ENCODE peak calls at places on chromosome 18, in eight cellular contexts. One of them, this sample, is unnamed.

GRCh38 chr18:41096504-41096903 is 858.5 kb upstream of the PIK3C3 start:
- DNase-seq in fibroblast of lung: peak; percentile 68
- DNase-seq in choroid plexus epithelial cell: peak; percentile 76
- DNase-seq in upper lobe of right lung: no peak
- DNase-seq in brain microvascular endothelial cell: peak; percentile 22
- DNase-seq in lung: no peak
- DNase-seq in cardiac fibroblast: peak; percentile 73
- DNase-seq in progenitor cell of endocrine pancreas: no peak
- DNase-seq in this sample: peak; percentile 6

GRCh38 chr18:27750014-27750413 is 426.9 kb downstream of the CDH2 start:
- DNase-seq in fibroblast of lung: peak; percentile 88
- DNase-seq in choroid plexus epithelial cell: peak; percentile 95
- DNase-seq in upper lobe of right lung: no peak
- DNase-seq in brain microvascular endothelial cell: peak; percentile 93
- DNase-seq in lung: no peak
- DNase-seq in cardiac fibroblast: peak; percentile 87
- DNase-seq in progenitor cell of endocrine pancreas: peak; percentile 25
- DNase-seq in this sample: peak; percentile 73

GRCh38 chr18:12774982-12775381 is 72.1 kb downstream of the PSMG2 start:
- DNase-seq in fibroblast of lung: no peak
- DNase-seq in choroid plexus epithelial cell: no peak
- DNase-seq in upper lobe of right lung: no peak
- DNase-seq in brain microvascular endothelial cell: no peak
- DNase-seq in lung: no peak
- DNase-seq in cardiac fibroblast: no peak
- DNase-seq in progenitor cell of endocrine pancreas: no peak
- DNase-seq in this sample: no peak

GRCh38 chr18:48632676-48633257 is 93.9 kb downstream of the CTIF start:
- DNase-seq in fibroblast of lung: no peak
- DNase-seq in choroid plexus epithelial cell: no peak
- DNase-seq in upper lobe of right lung: peak; percentile 44
- DNase-seq in brain microvascular endothelial cell: no peak
- DNase-seq in lung: no peak
- DNase-seq in cardiac fibroblast: no peak
- DNase-seq in progenitor cell of endocrine pancreas: no peak
- DNase-seq in this sample: no peak

GRCh38 chr18:76801567-76802505 is 20.5 kb upstream of the ZNF236 start:
- DNase-seq in fibroblast of lung: peak; percentile 35
- DNase-seq in choroid plexus epithelial cell: peak; percentile 56
- DNase-seq in upper lobe of right lung: peak; percentile 84
- DNase-seq in brain microvascular endothelial cell: no peak
- DNase-seq in lung: peak; percentile 55
- DNase-seq in cardiac fibroblast: peak; percentile 53
- DNase-seq in progenitor cell of endocrine pancreas: peak; percentile 56
- DNase-seq in this sample: no peak

GRCh38 chr18:24068945-24069693 is 54.6 kb downstream of the TTC39C start:
- DNase-seq in fibroblast of lung: no peak
- DNase-seq in choroid plexus epithelial cell: no peak
- DNase-seq in upper lobe of right lung: no peak
- DNase-seq in brain microvascular endothelial cell: no peak
- DNase-seq in lung: no peak
- DNase-seq in cardiac fibroblast: no peak
- DNase-seq in progenitor cell of endocrine pancreas: no peak
- DNase-seq in this sample: no peak

GRCh38 chr18:10850828-10851227 is 298.5 kb downstream of the PIEZO2 start:
- DNase-seq in fibroblast of lung: no peak
- DNase-seq in choroid plexus epithelial cell: peak; percentile 54
- DNase-seq in upper lobe of right lung: no peak
- DNase-seq in brain microvascular endothelial cell: peak; percentile 29
- DNase-seq in lung: no peak
- DNase-seq in cardiac fibroblast: peak; percentile 12
- DNase-seq in progenitor cell of endocrine pancreas: no peak
- DNase-seq in this sample: no peak

GRCh38 chr18:5455644-5456043 is 88.2 kb downstream of the EPB41L3 start:
- DNase-seq in fibroblast of lung: peak; percentile 66
- DNase-seq in choroid plexus epithelial cell: peak; percentile 93
- DNase-seq in upper lobe of right lung: no peak
- DNase-seq in brain microvascular endothelial cell: peak; percentile 81
- DNase-seq in lung: no peak
- DNase-seq in cardiac fibroblast: peak; percentile 93
- DNase-seq in progenitor cell of endocrine pancreas: no peak
- DNase-seq in this sample: no peak

GRCh38 chr18:30359521-30359920 is 683.0 kb downstream of the DSC3 start:
- DNase-seq in fibroblast of lung: no peak
- DNase-seq in choroid plexus epithelial cell: no peak
- DNase-seq in upper lobe of right lung: no peak
- DNase-seq in brain microvascular endothelial cell: no peak
- DNase-seq in lung: no peak
- DNase-seq in cardiac fibroblast: no peak
- DNase-seq in progenitor cell of endocrine pancreas: no peak
- DNase-seq in this sample: no peak

GRCh38 chr18:32301976-32302743 is 112.3 kb downstream of the MEP1B start:
- DNase-seq in fibroblast of lung: peak; percentile 94
- DNase-seq in choroid plexus epithelial cell: peak; percentile 94
- DNase-seq in upper lobe of right lung: no peak
- DNase-seq in brain microvascular endothelial cell: peak; percentile 93
- DNase-seq in lung: no peak
- DNase-seq in cardiac fibroblast: peak; percentile 90
- DNase-seq in progenitor cell of endocrine pancreas: no peak
- DNase-seq in this sample: peak; percentile 37

GRCh38 chr18:30588673-30589164 is 453.8 kb downstream of the DSC3 start:
- DNase-seq in fibroblast of lung: no peak
- DNase-seq in choroid plexus epithelial cell: no peak
- DNase-seq in upper lobe of right lung: no peak
- DNase-seq in brain microvascular endothelial cell: no peak
- DNase-seq in lung: no peak
- DNase-seq in cardiac fibroblast: no peak
- DNase-seq in progenitor cell of endocrine pancreas: no peak
- DNase-seq in this sample: no peak

GRCh38 chr18:11324956-11325873 is 175.8 kb upstream of the PIEZO2 start:
- DNase-seq in fibroblast of lung: peak; percentile 94
- DNase-seq in choroid plexus epithelial cell: peak; percentile 90
- DNase-seq in upper lobe of right lung: no peak
- DNase-seq in brain microvascular endothelial cell: peak; percentile 88
- DNase-seq in lung: no peak
- DNase-seq in cardiac fibroblast: peak; percentile 86
- DNase-seq in progenitor cell of endocrine pancreas: no peak
- DNase-seq in this sample: peak; percentile 92

GRCh38 chr18:45255142-45255890 is 360.0 kb upstream of the SLC14A2 start:
- DNase-seq in fibroblast of lung: peak; percentile 97
- DNase-seq in choroid plexus epithelial cell: peak; percentile 90
- DNase-seq in upper lobe of right lung: no peak
- DNase-seq in brain microvascular endothelial cell: peak; percentile 83
- DNase-seq in lung: no peak
- DNase-seq in cardiac fibroblast: peak; percentile 85
- DNase-seq in progenitor cell of endocrine pancreas: no peak
- DNase-seq in this sample: peak; percentile 87

GRCh38 chr18:57542801-57543427 is 43.6 kb downstream of the FECH start:
- DNase-seq in fibroblast of lung: peak; percentile 18
- DNase-seq in choroid plexus epithelial cell: peak; percentile 55
- DNase-seq in upper lobe of right lung: no peak
- DNase-seq in brain microvascular endothelial cell: peak; percentile 21
- DNase-seq in lung: no peak
- DNase-seq in cardiac fibroblast: no peak
- DNase-seq in progenitor cell of endocrine pancreas: no peak
- DNase-seq in this sample: peak; percentile 46

GRCh38 chr18:4374564-4374963 is 80.5 kb downstream of the DLGAP1 start:
- DNase-seq in fibroblast of lung: no peak
- DNase-seq in choroid plexus epithelial cell: no peak
- DNase-seq in upper lobe of right lung: no peak
- DNase-seq in brain microvascular endothelial cell: no peak
- DNase-seq in lung: no peak
- DNase-seq in cardiac fibroblast: no peak
- DNase-seq in progenitor cell of endocrine pancreas: no peak
- DNase-seq in this sample: no peak

GRCh38 chr18:31064130-31064529 is 21.6 kb upstream of the DSC3 start:
- DNase-seq in fibroblast of lung: peak; percentile 75
- DNase-seq in choroid plexus epithelial cell: no peak
- DNase-seq in upper lobe of right lung: no peak
- DNase-seq in brain microvascular endothelial cell: no peak
- DNase-seq in lung: no peak
- DNase-seq in cardiac fibroblast: no peak
- DNase-seq in progenitor cell of endocrine pancreas: no peak
- DNase-seq in this sample: no peak

GRCh38 chr18:23573948-23574431 is 12.3 kb downstream of the NPC1 start:
- DNase-seq in fibroblast of lung: peak; percentile 85
- DNase-seq in choroid plexus epithelial cell: peak; percentile 92
- DNase-seq in upper lobe of right lung: peak; percentile 71
- DNase-seq in brain microvascular endothelial cell: peak; percentile 55
- DNase-seq in lung: peak; percentile 70
- DNase-seq in cardiac fibroblast: peak; percentile 86
- DNase-seq in progenitor cell of endocrine pancreas: no peak
- DNase-seq in this sample: peak; percentile 55

GRCh38 chr18:58095251-58095650 is 51.2 kb downstream of the NEDD4L start:
- DNase-seq in fibroblast of lung: no peak
- DNase-seq in choroid plexus epithelial cell: no peak
- DNase-seq in upper lobe of right lung: no peak
- DNase-seq in brain microvascular endothelial cell: no peak
- DNase-seq in lung: no peak
- DNase-seq in cardiac fibroblast: no peak
- DNase-seq in progenitor cell of endocrine pancreas: no peak
- DNase-seq in this sample: no peak

GRCh38 chr18:67421666-67422065 is 94.9 kb downstream of the DSEL start:
- DNase-seq in fibroblast of lung: peak; percentile 26
- DNase-seq in choroid plexus epithelial cell: peak; percentile 54
- DNase-seq in upper lobe of right lung: no peak
- DNase-seq in brain microvascular endothelial cell: no peak
- DNase-seq in lung: no peak
- DNase-seq in cardiac fibroblast: peak; percentile 48
- DNase-seq in progenitor cell of endocrine pancreas: no peak
- DNase-seq in this sample: no peak

GRCh38 chr18:35513181-35513932 is 15.6 kb upstream of the INO80C start:
- DNase-seq in fibroblast of lung: peak; percentile 86
- DNase-seq in choroid plexus epithelial cell: peak; percentile 100
- DNase-seq in upper lobe of right lung: peak; percentile 69
- DNase-seq in brain microvascular endothelial cell: peak; percentile 100
- DNase-seq in lung: peak; percentile 49
- DNase-seq in cardiac fibroblast: peak; percentile 88
- DNase-seq in progenitor cell of endocrine pancreas: no peak
- DNase-seq in this sample: peak; percentile 29

GRCh38 chr18:45569566-45569965 is 45.7 kb upstream of the SLC14A2 start:
- DNase-seq in fibroblast of lung: peak; percentile 30
- DNase-seq in choroid plexus epithelial cell: no peak
- DNase-seq in upper lobe of right lung: no peak
- DNase-seq in brain microvascular endothelial cell: no peak
- DNase-seq in lung: no peak
- DNase-seq in cardiac fibroblast: no peak
- DNase-seq in progenitor cell of endocrine pancreas: no peak
- DNase-seq in this sample: no peak

DNA sequence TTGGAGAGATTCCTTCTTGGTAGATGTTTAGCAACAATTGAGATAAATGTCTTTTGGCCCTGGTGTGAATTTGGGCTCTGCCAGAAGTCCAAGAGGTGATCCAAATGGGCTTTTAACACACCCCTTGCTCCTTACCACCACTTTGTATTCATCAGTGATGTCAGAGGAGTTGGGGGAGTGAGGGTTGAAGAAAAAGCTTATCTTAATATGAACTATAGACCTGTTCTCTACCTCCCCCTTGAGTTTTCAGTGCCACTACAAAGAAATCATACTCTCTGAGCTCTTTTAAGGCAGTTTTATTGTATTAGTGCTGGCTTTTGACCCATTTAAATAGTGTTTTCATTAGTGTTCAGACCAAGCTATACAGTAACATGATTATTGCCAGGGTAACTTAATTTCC is 229.1 kb downstream of the PHLPP1 start:
- DNase-seq in fibroblast of lung: peak; percentile 13
- DNase-seq in choroid plexus epithelial cell: peak; percentile 53
- DNase-seq in upper lobe of right lung: no peak
- DNase-seq in brain microvascular endothelial cell: no peak
- DNase-seq in lung: no peak
- DNase-seq in cardiac fibroblast: no peak
- DNase-seq in progenitor cell of endocrine pancreas: no peak
- DNase-seq in this sample: no peak
- TF ChIP-seq CTCF in fibroblast of lung: peak; percentile 16
- TF ChIP-seq CTCF in choroid plexus epithelial cell: peak; percentile 48
- TF ChIP-seq CTCF in upper lobe of right lung: no peak
- TF ChIP-seq CTCF in brain microvascular endothelial cell: peak; percentile 15
- TF ChIP-seq CTCF in lung: no peak
- TF ChIP-seq CTCF in cardiac fibroblast: no peak
- TF ChIP-seq CTCF in progenitor cell of endocrine pancreas: no peak
- TF ChIP-seq CTCF in this sample: no peak

GRCh38 chr18:50218432-50219197 is 23.7 kb upstream of the MYO5B start:
- DNase-seq in fibroblast of lung: peak; percentile 13
- DNase-seq in choroid plexus epithelial cell: peak; percentile 56
- DNase-seq in upper lobe of right lung: no peak
- DNase-seq in brain microvascular endothelial cell: peak; percentile 2
- DNase-seq in lung: no peak
- DNase-seq in cardiac fibroblast: peak; percentile 54
- DNase-seq in progenitor cell of endocrine pancreas: no peak
- DNase-seq in this sample: no peak
- TF ChIP-seq CTCF in fibroblast of lung: peak; percentile 6
- TF ChIP-seq CTCF in choroid plexus epithelial cell: peak; percentile 67
- TF ChIP-seq CTCF in upper lobe of right lung: peak; percentile 44
- TF ChIP-seq CTCF in brain microvascular endothelial cell: peak; percentile 36
- TF ChIP-seq CTCF in lung: no peak
- TF ChIP-seq CTCF in cardiac fibroblast: peak; percentile 51
- TF ChIP-seq CTCF in progenitor cell of endocrine pancreas: peak; percentile 45
- TF ChIP-seq CTCF in this sample: peak; percentile 64

GRCh38 chr18:78087338-78087737 is 837.7 kb downstream of the GALR1 start:
- DNase-seq in fibroblast of lung: no peak
- DNase-seq in choroid plexus epithelial cell: no peak
- DNase-seq in upper lobe of right lung: no peak
- DNase-seq in brain microvascular endothelial cell: no peak
- DNase-seq in lung: no peak
- DNase-seq in cardiac fibroblast: no peak
- DNase-seq in progenitor cell of endocrine pancreas: no peak
- DNase-seq in this sample: no peak
- TF ChIP-seq CTCF in fibroblast of lung: no peak
- TF ChIP-seq CTCF in choroid plexus epithelial cell: no peak
- TF ChIP-seq CTCF in upper lobe of right lung: no peak
- TF ChIP-seq CTCF in brain microvascular endothelial cell: no peak
- TF ChIP-seq CTCF in lung: no peak
- TF ChIP-seq CTCF in cardiac fibroblast: no peak
- TF ChIP-seq CTCF in progenitor cell of endocrine pancreas: no peak
- TF ChIP-seq CTCF in this sample: no peak

GRCh38 chr18:79384151-79384807 is 11.5 kb upstream of the NFATC1 start:
- DNase-seq in fibroblast of lung: no peak
- DNase-seq in choroid plexus epithelial cell: no peak
- DNase-seq in upper lobe of right lung: no peak
- DNase-seq in brain microvascular endothelial cell: no peak
- DNase-seq in lung: no peak
- DNase-seq in cardiac fibroblast: no peak
- DNase-seq in progenitor cell of endocrine pancreas: no peak
- DNase-seq in this sample: no peak

GRCh38 chr18:79385749-79386341 is 9.9 kb upstream of the NFATC1 start:
- DNase-seq in fibroblast of lung: no peak
- DNase-seq in choroid plexus epithelial cell: no peak
- DNase-seq in upper lobe of right lung: peak; percentile 53
- DNase-seq in brain microvascular endothelial cell: no peak
- DNase-seq in lung: no peak
- DNase-seq in cardiac fibroblast: no peak
- DNase-seq in progenitor cell of endocrine pancreas: no peak
- DNase-seq in this sample: no peak

GRCh38 chr18:79386547-79386946 is 9.2 kb upstream of the NFATC1 start:
- DNase-seq in fibroblast of lung: no peak
- DNase-seq in choroid plexus epithelial cell: no peak
- DNase-seq in upper lobe of right lung: no peak
- DNase-seq in brain microvascular endothelial cell: no peak
- DNase-seq in lung: no peak
- DNase-seq in cardiac fibroblast: no peak
- DNase-seq in progenitor cell of endocrine pancreas: no peak
- DNase-seq in this sample: no peak

GRCh38 chr18:79384834-79385233 is 10.9 kb upstream of the NFATC1 start:
- DNase-seq in fibroblast of lung: no peak
- DNase-seq in choroid plexus epithelial cell: no peak
- DNase-seq in upper lobe of right lung: no peak
- DNase-seq in brain microvascular endothelial cell: no peak
- DNase-seq in lung: no peak
- DNase-seq in cardiac fibroblast: no peak
- DNase-seq in progenitor cell of endocrine pancreas: no peak
- DNase-seq in this sample: no peak

GRCh38 chr18:79385326-79385725 is 10.4 kb upstream of the NFATC1 start:
- DNase-seq in fibroblast of lung: no peak
- DNase-seq in choroid plexus epithelial cell: no peak
- DNase-seq in upper lobe of right lung: no peak
- DNase-seq in brain microvascular endothelial cell: no peak
- DNase-seq in lung: no peak
- DNase-seq in cardiac fibroblast: no peak
- DNase-seq in progenitor cell of endocrine pancreas: no peak
- DNase-seq in this sample: no peak
- TF ChIP-seq CTCF in fibroblast of lung: no peak
- TF ChIP-seq CTCF in choroid plexus epithelial cell: no peak
- TF ChIP-seq CTCF in upper lobe of right lung: no peak
- TF ChIP-seq CTCF in brain microvascular endothelial cell: no peak
- TF ChIP-seq CTCF in lung: no peak
- TF ChIP-seq CTCF in cardiac fibroblast: no peak
- TF ChIP-seq CTCF in progenitor cell of endocrine pancreas: no peak
- TF ChIP-seq CTCF in this sample: no peak